ENCODE peak calls at places on chromosome 4, in four cellular contexts. One of them, this sample, is unnamed.

GRCh38 chr4:55545133-55545532 is 1.6 kb downstream of the CLOCK start:
- DNase-seq in foreskin fibroblast: no peak
- DNase-seq in mucosa of descending colon: no peak
- DNase-seq in DMS153: peak
- DNase-seq in this sample: no peak

GRCh38 chr4:99968330-99968729 is 18.3 kb upstream of the H2AZ1 start:
- DNase-seq in foreskin fibroblast: peak
- DNase-seq in mucosa of descending colon: no peak
- DNase-seq in DMS153: no peak
- DNase-seq in this sample: no peak

GRCh38 chr4:73345399-73345975 is 58.6 kb upstream of the ALB start:
- DNase-seq in foreskin fibroblast: no peak
- DNase-seq in mucosa of descending colon: no peak
- DNase-seq in DMS153: no peak
- DNase-seq in this sample: no peak

GRCh38 chr4:95838192-95838591 is 1.7 kb upstream of the PDHA2 start:
- DNase-seq in foreskin fibroblast: no peak
- DNase-seq in mucosa of descending colon: no peak
- DNase-seq in DMS153: no peak
- DNase-seq in this sample: no peak

GRCh38 chr4:17203767-17204166 is 305.3 kb upstream of the LDB2 start:
- DNase-seq in foreskin fibroblast: no peak
- DNase-seq in mucosa of descending colon: no peak
- DNase-seq in DMS153: no peak
- DNase-seq in this sample: no peak

GRCh38 chr4:151014521-151015457 is at the start of gene LRBA:
- DNase-seq in foreskin fibroblast: peak
- DNase-seq in mucosa of descending colon: peak
- DNase-seq in DMS153: peak
- DNase-seq in this sample: peak

GRCh38 chr4:101337688-101338087 is 9.6 kb downstream of the PPP3CA start:
- DNase-seq in foreskin fibroblast: peak
- DNase-seq in mucosa of descending colon: no peak
- DNase-seq in DMS153: no peak
- DNase-seq in this sample: no peak

GRCh38 chr4:122548452-122548851 is 72.4 kb downstream of the IL21 start:
- DNase-seq in foreskin fibroblast: no peak
- DNase-seq in mucosa of descending colon: no peak
- DNase-seq in DMS153: no peak
- DNase-seq in this sample: no peak

GRCh38 chr4:157220026-157220881 is at the start of gene GRIA2:
- DNase-seq in foreskin fibroblast: peak
- DNase-seq in mucosa of descending colon: peak
- DNase-seq in DMS153: peak
- DNase-seq in this sample: no peak

GRCh38 chr4:141548791-141549190 is 87.6 kb upstream of the IL15 start:
- DNase-seq in foreskin fibroblast: no peak
- DNase-seq in mucosa of descending colon: no peak
- DNase-seq in DMS153: no peak
- DNase-seq in this sample: no peak

GRCh38 chr4:55507612-55508011 is 39.1 kb downstream of the CLOCK start:
- DNase-seq in foreskin fibroblast: no peak
- DNase-seq in mucosa of descending colon: no peak
- DNase-seq in DMS153: no peak
- DNase-seq in this sample: no peak

GRCh38 chr4:54737421-54737820 is 79.7 kb downstream of the KIT start:
- DNase-seq in foreskin fibroblast: no peak
- DNase-seq in mucosa of descending colon: no peak
- DNase-seq in DMS153: no peak
- DNase-seq in this sample: no peak

GRCh38 chr4:4990857-4991540 is 28.3 kb downstream of the CYTL1 start:
- DNase-seq in foreskin fibroblast: peak
- DNase-seq in mucosa of descending colon: peak
- DNase-seq in DMS153: no peak
- DNase-seq in this sample: peak

GRCh38 chr4:39730067-39730466 is 32.1 kb downstream of the UBE2K start:
- DNase-seq in foreskin fibroblast: peak
- DNase-seq in mucosa of descending colon: no peak
- DNase-seq in DMS153: no peak
- DNase-seq in this sample: peak

GRCh38 chr4:116705466-116705865 is 379.9 kb downstream of the TRAM1L1 start:
- DNase-seq in foreskin fibroblast: no peak
- DNase-seq in mucosa of descending colon: no peak
- DNase-seq in DMS153: no peak
- DNase-seq in this sample: no peak

GRCh38 chr4:6019316-6020263 is 1.4 kb upstream of the C4orf50 start:
- DNase-seq in foreskin fibroblast: peak
- DNase-seq in mucosa of descending colon: peak
- DNase-seq in DMS153: no peak
- DNase-seq in this sample: peak

GRCh38 chr4:73895201-73896177 is 26.3 kb downstream of the CXCL1 start:
- DNase-seq in foreskin fibroblast: no peak
- DNase-seq in mucosa of descending colon: peak
- DNase-seq in DMS153: no peak
- DNase-seq in this sample: no peak

GRCh38 chr4:2281575-2282343 is 19.9 kb upstream of the MXD4 start:
- DNase-seq in foreskin fibroblast: no peak
- DNase-seq in mucosa of descending colon: peak
- DNase-seq in DMS153: no peak
- DNase-seq in this sample: no peak

GRCh38 chr4:6270691-6271121 is 1.1 kb downstream of the WFS1 start:
- DNase-seq in foreskin fibroblast: peak
- DNase-seq in mucosa of descending colon: peak
- DNase-seq in DMS153: no peak
- DNase-seq in this sample: no peak

GRCh38 chr4:102625232-102625930 is 124.2 kb downstream of the NFKB1 start:
- DNase-seq in foreskin fibroblast: peak
- DNase-seq in mucosa of descending colon: peak
- DNase-seq in DMS153: no peak
- DNase-seq in this sample: no peak

GRCh38 chr4:16122784-16123183 is 39.0 kb upstream of the PROM1 start:
- DNase-seq in foreskin fibroblast: no peak
- DNase-seq in mucosa of descending colon: no peak
- DNase-seq in DMS153: no peak
- DNase-seq in this sample: no peak